ENCODE peak calls at places on chromosomes 4 and X, in nine cellular contexts. Z is AG04450, G is astrocyte of the spinal cord, J is skeletal muscle cell, A is kidney, X is RWPE2, D is stomach, W is upper lobe of right lung, R is neural progenitor cell. K is an unnamed sample.

GRCh38 chrX:125998432-125998831 is 167.7 kb downstream of the DCAF12L2 start:
- DNase-seq in Z (no peak), G (no peak), J (no peak), A (no peak), X (no peak), D (no peak), W (no peak), R (peak), K (no peak)

GRCh38 chr4:111512081-111512774 is 633.0 kb upstream of the FAM241A start:
- DNase-seq in Z (peak), G (peak), J (peak), A (no peak), X (no peak), D (no peak), W (no peak), R (no peak), K (peak)

GRCh38 chrX:150766351-150767044 is 73.3 kb downstream of the MTMR1 start:
- DNase-seq in Z (no peak), G (no peak), J (no peak), A (no peak), X (no peak), D (no peak), W (no peak), R (no peak), K (no peak)

GRCh38 chr4:123826896-123827295 is 430.3 kb downstream of the SPRY1 start:
- DNase-seq in Z (no peak), G (peak), J (peak), A (no peak), X (no peak), D (no peak), W (no peak), R (no peak), K (no peak)

GRCh38 chr4:159010563-159011260 is 92.2 kb upstream of the RAPGEF2 start:
- DNase-seq in Z (peak), G (peak), J (peak), A (no peak), X (no peak), D (peak), W (peak), R (no peak), K (peak)

GRCh38 chrX:35166023-35166422 is 223.4 kb downstream of the FAM47B start:
- DNase-seq in Z (no peak), G (no peak), J (no peak), A (no peak), X (no peak), D (no peak), W (no peak), R (peak), K (no peak)

GRCh38 chr4:54025582-54025981 is 38.8 kb downstream of the CHIC2 start:
- DNase-seq in Z (no peak), G (no peak), J (no peak), A (no peak), X (no peak), D (no peak), W (no peak), R (no peak), K (no peak)

GRCh38 chrX:9593756-9594155 is 128.9 kb downstream of the TBL1X start:
- DNase-seq in Z (no peak), G (no peak), J (no peak), A (no peak), X (no peak), D (no peak), W (no peak), R (no peak), K (no peak)

GRCh38 chrX:130829526-130830515 is 73.2 kb downstream of the ENOX2 start:
- DNase-seq in Z (no peak), G (no peak), J (no peak), A (no peak), X (no peak), D (no peak), W (no peak), R (no peak), K (no peak)

GRCh38 chr4:37685211-37685725 is 908 bp downstream of the RELL1 start:
- DNase-seq in Z (peak), G (peak), J (peak), A (no peak), X (no peak), D (no peak), W (no peak), R (peak), K (peak)

GRCh38 chr4:25321703-25322102 is 9.1 kb downstream of the ZCCHC4 start:
- DNase-seq in Z (no peak), G (no peak), J (no peak), A (no peak), X (no peak), D (no peak), W (no peak), R (no peak), K (no peak)

GRCh38 chr4:15882675-15883086 is 55.9 kb downstream of the FGFBP1 start:
- DNase-seq in Z (peak), G (peak), J (peak), A (no peak), X (no peak), D (peak), W (no peak), R (peak), K (peak)

GRCh38 chr4:181301735-181302380 is 941.3 kb upstream of the TENM3 start:
- DNase-seq in Z (peak), G (peak), J (no peak), A (no peak), X (peak), D (peak), W (peak), R (peak), K (peak)

GRCh38 chrX:16155586-16155985 is 11.7 kb upstream of the MAGEB17 start:
- DNase-seq in Z (no peak), G (no peak), J (no peak), A (no peak), X (no peak), D (no peak), W (no peak), R (no peak), K (no peak)

GRCh38 chr4:121998024-121998423 is 46.2 kb upstream of the TRPC3 start:
- DNase-seq in Z (no peak), G (no peak), J (no peak), A (no peak), X (no peak), D (no peak), W (no peak), R (peak), K (no peak)

GRCh38 chrX:153884136-153885076 is 1.6 kb downstream of the L1CAM start:
- DNase-seq in Z (no peak), G (no peak), J (no peak), A (peak), X (no peak), D (no peak), W (no peak), R (no peak), K (no peak)
- H3K4me3 ChIP-seq in Z (no peak), G (no peak), J (no peak), A (no peak), X (peak), D (no peak), W (no peak), R (no peak), K (no peak)

DNA sequence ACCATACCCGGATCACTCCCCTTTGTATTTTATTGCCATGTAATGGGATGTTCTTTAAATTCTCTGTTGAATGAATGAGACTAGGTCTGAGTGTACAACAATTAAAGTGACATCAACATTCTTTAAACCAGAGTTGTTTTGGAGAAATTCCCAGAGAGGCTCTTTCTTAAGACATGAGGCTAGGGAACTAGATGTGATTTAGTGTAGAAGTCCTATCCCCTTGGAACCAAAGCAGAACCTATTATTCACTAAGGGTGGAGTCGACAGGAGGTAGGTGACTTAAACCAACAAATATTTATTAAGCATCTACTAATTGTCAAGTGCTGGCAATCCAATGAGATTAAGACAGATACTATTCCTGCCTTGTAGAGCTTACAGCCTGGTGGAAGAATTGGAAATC is 1.7 kb downstream of the EIF1AX start:
- DNase-seq in Z (no peak), G (peak), J (peak), A (no peak), X (no peak), D (no peak), W (no peak), R (no peak), K (peak)
- H3K4me3 ChIP-seq in Z (peak), G (peak), J (peak), A (peak), X (peak), D (peak), W (peak), R (peak), K (peak)

GRCh38 chr4:173699841-173700475 is 169.9 kb upstream of the HAND2 start:
- DNase-seq in Z (no peak), G (no peak), J (no peak), A (no peak), X (no peak), D (no peak), W (no peak), R (no peak), K (no peak)
- H3K4me3 ChIP-seq in Z (no peak), G (no peak), J (no peak), A (no peak), X (no peak), D (no peak), W (no peak), R (no peak), K (no peak)

GRCh38 chr4:145939856-145940255 is 1.2 kb upstream of the ZNF827 start:
- DNase-seq in Z (no peak), G (peak), J (no peak), A (no peak), X (no peak), D (no peak), W (no peak), R (no peak), K (no peak)
- H3K4me3 ChIP-seq in Z (peak), G (no peak), J (no peak), A (no peak), X (no peak), D (no peak), W (no peak), R (no peak), K (no peak)

DNA sequence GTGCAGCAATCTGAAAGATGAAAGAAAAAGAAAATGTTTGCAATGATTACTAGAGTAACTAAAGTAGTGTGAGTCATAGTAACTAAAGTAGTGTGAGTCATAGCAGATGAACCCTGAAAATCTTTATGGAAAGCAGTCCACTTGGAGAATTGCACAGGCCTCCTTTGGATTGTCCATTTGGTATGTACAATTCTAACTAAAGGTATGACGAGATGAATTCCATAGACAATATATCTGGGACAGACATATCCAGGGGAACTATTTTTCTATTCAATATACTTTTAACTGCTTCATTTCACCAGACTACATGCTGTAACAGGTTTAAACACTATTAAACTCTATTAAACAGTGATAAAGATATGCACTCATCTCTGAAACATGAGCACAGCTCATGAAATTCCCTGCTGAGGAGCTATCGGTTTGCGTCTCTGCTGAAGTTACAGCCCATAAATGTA is 798.7 kb downstream of the PCDH7 start:
- DNase-seq in Z (no peak), G (peak), J (peak), A (no peak), X (no peak), D (no peak), W (no peak), R (no peak), K (peak)
- H3K4me3 ChIP-seq in Z (no peak), G (no peak), J (no peak), A (no peak), X (no peak), D (no peak), W (no peak), R (no peak), K (no peak)

GRCh38 chrX:45697591-45697990 is 496.9 kb upstream of the DIPK2B start:
- DNase-seq in Z (peak), G (peak), J (peak), A (no peak), X (no peak), D (no peak), W (no peak), R (no peak), K (peak)

GRCh38 chrX:45699158-45699557 is 498.5 kb upstream of the DIPK2B start:
- DNase-seq in Z (no peak), G (peak), J (peak), A (no peak), X (no peak), D (no peak), W (no peak), R (no peak), K (no peak)

DNA sequence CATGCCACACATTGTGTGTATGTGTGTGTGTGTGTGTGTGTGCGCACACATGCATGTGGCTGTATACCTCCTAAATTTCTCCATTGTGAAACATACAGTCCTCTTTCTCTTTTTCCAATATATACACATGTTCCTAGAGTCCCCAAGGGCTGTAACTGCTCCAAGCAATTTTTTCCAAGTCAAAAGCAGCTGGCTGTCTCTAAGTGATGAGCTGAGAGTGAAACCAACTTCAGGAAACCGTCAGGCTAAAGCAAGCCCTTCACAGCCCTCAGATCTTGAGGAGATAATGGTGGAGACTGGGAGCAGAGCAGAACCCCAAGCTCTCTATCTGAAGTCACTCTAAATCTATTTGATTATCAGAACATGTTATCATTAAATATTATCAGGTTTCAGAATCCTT is 496.1 kb upstream of the DIPK2B start:
- DNase-seq in Z (no peak), G (no peak), J (no peak), A (no peak), X (no peak), D (no peak), W (no peak), R (no peak), K (no peak)
- H3K4me3 ChIP-seq in Z (no peak), G (no peak), J (no peak), A (no peak), X (no peak), D (no peak), W (no peak), R (no peak), K (no peak)

DNA sequence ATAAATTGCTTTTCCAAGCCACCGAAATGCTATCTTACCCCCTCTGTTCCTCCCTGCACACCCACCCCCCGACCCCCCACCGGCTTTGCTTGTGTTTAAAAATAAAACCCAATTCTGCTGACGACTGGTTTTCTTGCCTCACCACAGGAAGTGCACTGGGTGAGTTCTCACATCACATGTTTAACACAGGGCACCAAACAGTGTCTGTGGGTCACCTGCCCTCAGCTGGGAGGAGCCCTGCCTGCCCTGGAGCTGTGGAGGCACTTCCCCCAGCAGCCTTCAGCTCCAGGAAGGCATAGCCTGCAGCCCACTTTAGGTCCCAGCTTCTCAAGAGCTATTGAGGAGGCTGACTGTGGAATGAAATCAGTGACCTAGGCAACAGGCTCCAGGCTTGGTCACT is 8.8 kb downstream of the TMEM255A start:
- DNase-seq in Z (no peak), G (no peak), J (no peak), A (no peak), X (no peak), D (no peak), W (peak), R (peak), K (no peak)
- H3K4me3 ChIP-seq in Z (no peak), G (no peak), J (no peak), A (no peak), X (no peak), D (no peak), W (no peak), R (no peak), K (no peak)

GRCh38 chr4:95758001-95758400 is 81.9 kb upstream of the PDHA2 start:
- DNase-seq in Z (no peak), G (no peak), J (no peak), A (no peak), X (no peak), D (no peak), W (no peak), R (no peak), K (no peak)
- H3K4me3 ChIP-seq in Z (no peak), G (no peak), J (no peak), A (no peak), X (no peak), D (no peak), W (no peak), R (no peak), K (no peak)

DNA sequence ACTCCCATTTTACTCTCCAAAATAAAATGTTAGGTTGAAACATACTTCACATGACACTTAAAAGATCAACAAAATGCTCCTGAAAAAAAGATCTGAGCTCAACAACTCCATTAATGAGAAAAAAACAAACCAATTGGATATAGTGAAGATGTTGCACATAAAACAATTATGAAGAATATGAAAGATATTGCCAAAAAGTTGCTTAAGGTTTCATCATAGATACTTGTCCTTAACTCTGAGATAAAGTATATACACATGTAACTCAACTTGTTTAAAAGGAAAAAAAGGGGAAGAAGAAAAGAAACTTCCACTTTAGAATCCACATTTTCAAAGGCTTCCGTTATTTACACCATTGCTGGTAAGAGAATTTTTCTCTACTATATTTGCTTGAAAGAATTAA is 2.7 kb downstream of the AFAP1 start:
- DNase-seq in Z (no peak), G (no peak), J (no peak), A (no peak), X (no peak), D (no peak), W (no peak), R (no peak), K (no peak)
- H3K4me3 ChIP-seq in Z (peak), G (peak), J (peak), A (no peak), X (no peak), D (no peak), W (peak), R (no peak), K (peak)

DNA sequence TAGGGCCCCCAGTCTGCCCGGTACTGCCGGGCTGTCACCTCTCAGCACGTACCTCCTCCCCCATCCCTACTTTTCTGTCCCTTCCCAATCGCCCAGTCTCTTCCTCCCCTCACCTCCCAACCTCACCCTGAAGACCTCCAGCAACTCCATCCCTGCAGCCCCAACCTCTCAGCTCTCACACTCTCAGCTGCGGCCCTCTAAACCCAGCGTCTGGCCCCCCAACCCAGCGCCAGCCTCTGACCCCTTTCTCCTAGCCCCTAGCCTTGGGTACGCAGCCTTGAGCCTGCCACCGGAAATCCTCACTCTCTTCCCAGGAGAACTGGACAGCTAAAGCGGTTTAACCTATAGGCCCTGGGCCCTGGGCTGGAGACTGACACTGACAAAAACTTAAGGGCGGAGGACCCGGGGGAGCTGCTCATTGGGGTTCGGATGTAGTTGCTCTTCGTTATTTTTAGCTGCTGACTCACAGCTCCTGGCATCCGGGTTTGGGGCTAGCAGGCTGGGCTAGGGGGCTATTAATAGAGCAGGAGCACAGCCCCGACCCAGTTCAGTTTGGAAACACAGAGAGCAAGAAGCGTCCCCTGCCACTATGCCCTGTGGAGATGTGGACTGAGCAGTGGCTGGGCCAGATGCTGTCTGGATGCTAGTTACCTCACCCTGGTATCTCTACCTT is 9.6 kb upstream of the DLG3 start:
- DNase-seq in Z (no peak), G (peak), J (no peak), A (no peak), X (no peak), D (peak), W (no peak), R (peak), K (no peak)
- H3K4me3 ChIP-seq in Z (peak), G (peak), J (peak), A (peak), X (peak), D (peak), W (peak), R (peak), K (peak)